ENCODE peak calls at places on chromosomes 6 and 20, in five cellular contexts. B is left lung, G is esophagus squamous epithelium, H is AG09309, D is HFFc6. F is an unnamed sample.

GRCh38 chr20:577167-577791 is 32.8 kb downstream of the TCF15 start:
- DNase-seq in B (no peak), G (no peak), H (no peak), D (no peak), F (no peak)

GRCh38 chr6:45075246-45075645 is 252.9 kb upstream of the RUNX2 start:
- DNase-seq in B (no peak), G (no peak), H (peak; percentile 93), D (peak; percentile 95), F (no peak)

GRCh38 chr6:48389146-48390043 is 278.4 kb upstream of the PTCHD4 start:
- DNase-seq in B (no peak), G (no peak), H (no peak), D (no peak), F (no peak)

GRCh38 chr6:108250240-108250866 is 10.5 kb downstream of the SNX3 start:
- DNase-seq in B (no peak), G (no peak), H (no peak), D (peak; percentile 16), F (no peak)

GRCh38 chr6:25056130-25056529 is 120.4 kb upstream of the RIPOR2 start:
- DNase-seq in B (no peak), G (no peak), H (no peak), D (no peak), F (peak; percentile 32)

GRCh38 chr20:5996765-5997164 is 46.3 kb downstream of the MCM8 start:
- DNase-seq in B (no peak), G (no peak), H (no peak), D (no peak), F (no peak)

GRCh38 chr6:110039996-110040383 is 61.9 kb downstream of the GPR6 start:
- DNase-seq in B (no peak), G (no peak), H (no peak), D (peak; percentile 18), F (peak; percentile 17)

GRCh38 chr20:10328897-10329255 is 105.1 kb downstream of the MKKS start:
- DNase-seq in B (no peak), G (no peak), H (no peak), D (no peak), F (no peak)

GRCh38 chr6:33178755-33179475 is 13.4 kb downstream of the COL11A2 start:
- DNase-seq in B (no peak), G (no peak), H (no peak), D (no peak), F (no peak)

GRCh38 chr6:80438728-80439127 is 332.3 kb downstream of the BCKDHB start:
- DNase-seq in B (no peak), G (no peak), H (peak; percentile 76), D (peak; percentile 90), F (no peak)

GRCh38 chr6:35397806-35398418 is 54.2 kb upstream of the FANCE start:
- DNase-seq in B (no peak), G (no peak), H (no peak), D (no peak), F (no peak)

GRCh38 chr6:149454405-149454848 is 30.4 kb downstream of the ZC3H12D start:
- DNase-seq in B (peak; percentile 93), G (no peak), H (peak; percentile 68), D (peak; percentile 91), F (no peak)

GRCh38 chr20:54272901-54273488 is 65.1 kb downstream of the PFDN4 start:
- DNase-seq in B (no peak), G (no peak), H (no peak), D (no peak), F (no peak)

GRCh38 chr20:23442436-23442835 is 3.0 kb downstream of the CSTL1 start:
- DNase-seq in B (no peak), G (no peak), H (no peak), D (no peak), F (no peak)

GRCh38 chr20:2244993-2245392 is 50.8 kb upstream of the TGM3 start:
- DNase-seq in B (no peak), G (no peak), H (no peak), D (no peak), F (no peak)
- TF ChIP-seq CTCF in B (no peak), G (no peak), H (no peak), D (peak; percentile 40), F (no peak)

GRCh38 chr20:33865761-33866160 is 54.6 kb downstream of the CHMP4B start:
- DNase-seq in B (no peak), G (no peak), H (no peak), D (no peak), F (no peak)

GRCh38 chr20:33862709-33863403 is 51.7 kb downstream of the CHMP4B start:
- DNase-seq in B (peak; percentile 84), G (no peak), H (no peak), D (peak; percentile 59), F (peak; percentile 38)

GRCh38 chr20:33861458-33861857 is 50.3 kb downstream of the CHMP4B start:
- DNase-seq in B (no peak), G (no peak), H (no peak), D (no peak), F (no peak)

GRCh38 chr20:33864324-33864963 is 53.3 kb downstream of the CHMP4B start:
- DNase-seq in B (no peak), G (no peak), H (no peak), D (no peak), F (no peak)

GRCh38 chr20:33863440-33864323 is 52.5 kb downstream of the CHMP4B start:
- DNase-seq in B (no peak), G (no peak), H (no peak), D (no peak), F (no peak)
- TF ChIP-seq CTCF in B (no peak), G (no peak), H (no peak), D (no peak), F (no peak)

GRCh38 chr6:3331948-3332347 is 73.2 kb downstream of the PSMG4 start:
- DNase-seq in B (no peak), G (no peak), H (no peak), D (no peak), F (no peak)

GRCh38 chr6:3331498-3331897 is 72.8 kb downstream of the PSMG4 start:
- DNase-seq in B (no peak), G (no peak), H (no peak), D (no peak), F (no peak)

GRCh38 chr6:3328796-3329195 is 70.0 kb downstream of the PSMG4 start:
- DNase-seq in B (no peak), G (no peak), H (no peak), D (no peak), F (no peak)

GRCh38 chr6:3329491-3330051 is 70.8 kb downstream of the PSMG4 start:
- DNase-seq in B (no peak), G (no peak), H (no peak), D (no peak), F (no peak)

DNA sequence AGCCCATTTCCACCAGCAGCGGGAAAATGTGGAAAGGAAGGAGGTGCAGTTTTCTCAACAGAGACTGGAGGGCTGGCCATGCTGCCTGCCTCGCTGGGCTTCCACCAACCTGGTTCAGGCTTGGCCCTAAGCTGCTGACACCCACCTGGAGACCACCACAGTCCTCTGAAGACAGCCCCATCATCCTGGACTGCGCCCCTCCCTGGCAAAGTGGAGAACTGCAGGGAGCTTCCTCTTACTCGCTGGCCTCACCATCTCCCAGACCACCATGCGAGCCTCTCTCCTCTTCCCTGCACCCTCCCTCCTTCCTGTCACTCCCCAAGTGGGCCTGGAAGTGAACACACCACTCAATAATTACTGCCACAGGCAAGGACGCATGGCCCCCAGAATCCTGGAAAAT is 71.5 kb downstream of the PSMG4 start:
- DNase-seq in B (no peak), G (no peak), H (no peak), D (no peak), F (no peak)
- TF ChIP-seq CTCF in B (no peak), G (no peak), H (no peak), D (peak; percentile 34), F (no peak)

DNA sequence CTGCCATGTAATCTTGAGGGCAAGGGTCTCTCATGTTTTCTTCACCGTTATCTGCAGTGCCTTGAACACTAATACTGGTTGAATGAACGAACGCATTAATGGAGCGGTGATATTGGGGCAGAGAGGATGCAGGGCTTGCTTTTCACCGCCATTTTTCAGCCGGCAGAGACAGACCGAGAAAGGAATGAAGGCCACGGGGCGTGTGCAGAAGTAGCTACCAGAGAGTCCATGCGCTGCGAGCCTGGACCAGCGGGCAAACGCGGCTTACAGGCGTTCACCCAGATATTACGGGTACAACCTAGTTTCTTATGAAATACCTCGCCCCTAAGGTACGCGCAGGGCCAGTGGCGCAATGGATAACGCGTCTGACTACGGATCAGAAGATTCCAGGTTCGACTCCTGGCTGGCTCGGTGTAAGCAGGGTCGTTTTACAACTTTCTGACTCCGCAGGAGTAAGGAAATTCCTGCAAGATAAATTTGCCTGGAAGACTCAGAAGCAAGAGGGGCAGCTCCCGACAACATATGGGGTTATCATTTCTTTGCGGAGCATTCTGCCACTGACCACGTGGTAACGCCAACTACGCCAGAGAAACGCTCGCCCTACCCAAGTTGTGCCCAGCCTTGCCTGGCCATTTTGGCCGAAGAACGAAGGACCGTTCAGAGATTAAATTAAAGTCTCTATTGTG is 863 bp upstream of the HMGN4 start:
- DNase-seq in B (peak; percentile 92), G (peak; percentile 37), H (peak; percentile 81), D (peak; percentile 99), F (peak; percentile 93)
- TF ChIP-seq CTCF in B (no peak), G (no peak), H (no peak), D (no peak), F (no peak)

GRCh38 chr6:158506577-158506976 is 53.3 kb upstream of the TMEM181 start:
- DNase-seq in B (no peak), G (no peak), H (no peak), D (no peak), F (no peak)
- TF ChIP-seq CTCF in B (no peak), G (no peak), H (no peak), D (peak; percentile 49), F (no peak)

GRCh38 chr6:146905313-146905712 is 298.9 kb upstream of the STXBP5 start:
- DNase-seq in B (no peak), G (no peak), H (peak; percentile 52), D (peak; percentile 85), F (no peak)

GRCh38 chr6:146902846-146903245 is 301.4 kb upstream of the STXBP5 start:
- DNase-seq in B (no peak), G (no peak), H (no peak), D (peak; percentile 28), F (no peak)

GRCh38 chr6:146904596-146904995 is 299.6 kb upstream of the STXBP5 start:
- DNase-seq in B (no peak), G (no peak), H (no peak), D (no peak), F (no peak)

GRCh38 chr6:146898888-146899227 is 300.1 kb downstream of the ADGB start:
- DNase-seq in B (no peak), G (no peak), H (no peak), D (no peak), F (no peak)

DNA sequence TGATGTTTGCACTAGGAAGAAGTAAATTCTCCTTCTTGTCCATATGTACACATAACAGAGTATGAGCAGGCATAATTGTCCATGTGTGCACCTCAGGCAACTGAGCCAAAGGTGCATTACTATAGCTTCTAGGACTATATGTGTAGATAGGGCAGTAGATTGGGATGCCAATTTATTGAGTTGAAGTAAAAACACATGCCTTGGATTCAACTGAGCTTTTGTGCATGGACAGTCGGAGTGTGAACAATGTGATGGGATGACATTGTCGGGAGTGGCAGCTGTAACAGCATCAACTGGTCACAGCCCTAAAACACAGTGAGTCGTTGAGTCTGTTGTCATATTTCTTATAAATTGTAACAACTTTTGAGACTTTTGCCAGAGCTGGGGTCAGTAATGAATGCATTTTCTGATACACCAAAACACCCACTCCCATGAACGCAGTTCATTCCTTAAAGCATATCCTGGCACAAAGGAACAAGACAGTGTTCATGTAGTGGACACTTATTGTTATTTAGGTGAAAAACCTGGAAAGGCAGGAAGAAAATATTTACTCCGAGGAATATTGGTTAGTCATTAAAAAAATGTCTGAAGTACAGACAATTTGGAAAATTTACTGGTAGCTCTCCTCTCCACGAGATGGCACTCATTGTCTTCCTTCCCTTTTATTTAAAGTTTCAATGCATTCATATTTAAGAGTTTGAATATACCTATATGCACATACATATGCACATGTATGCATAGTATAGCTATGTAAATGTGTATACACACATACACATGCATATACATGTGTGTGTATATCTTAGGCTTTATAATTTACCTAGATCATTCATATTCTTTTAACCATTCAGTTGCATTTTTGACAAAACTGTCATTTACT is 302.0 kb upstream of the STXBP5 start:
- DNase-seq in B (no peak), G (no peak), H (no peak), D (peak; percentile 39), F (no peak)
- TF ChIP-seq CTCF in B (no peak), G (no peak), H (peak; percentile 55), D (peak; percentile 76), F (peak; percentile 27)